ENCODE peak calls at places on chromosomes 3 and 15, in six cellular contexts. J, D, Q, M, C and R are unnamed samples.
A peak's percentile ranks its signal among the peaks of the same experiment; 100 is the strongest.

GRCh38 chr3:42497009-42497731 is 5.3 kb upstream of the VIPR1 start:
- DNase-seq in D (no peak), Q (peak; percentile 1), C (no peak), M (peak; percentile 22), J (peak; percentile 5), R (no peak)

GRCh38 chr3:97658670-97659285 is 105.8 kb upstream of the ARL6 start:
- DNase-seq in J (no peak), Q (no peak), D (no peak), C (no peak), M (no peak), R (no peak)

GRCh38 chr3:170278632-170279031 is 56.4 kb downstream of the PRKCI start:
- DNase-seq in Q (no peak), J (no peak), D (no peak), M (no peak), C (no peak), R (no peak)

GRCh38 chr3:105353485-105354161 is 13.1 kb upstream of the ALCAM start:
- DNase-seq in Q (peak; percentile 33), C (peak; percentile 18), J (peak; percentile 27), D (no peak), M (no peak), R (no peak)

GRCh38 chr15:41284425-41285177 is 47.8 kb downstream of the OIP5 start:
- DNase-seq in C (peak; percentile 57), Q (peak; percentile 56), M (no peak), J (peak; percentile 52), D (no peak), R (no peak)

GRCh38 chr3:11689749-11690148 is 46.0 kb upstream of the VGLL4 start:
- DNase-seq in J (no peak), C (no peak), M (no peak), Q (no peak), D (no peak), R (no peak)

GRCh38 chr3:179410317-179410716 is 41.0 kb downstream of the GNB4 start:
- DNase-seq in J (no peak), D (no peak), M (no peak), C (no peak), Q (no peak), R (no peak)

GRCh38 chr3:182182531-182182968 is 470.8 kb downstream of the SOX2 start:
- DNase-seq in C (no peak), Q (no peak), D (no peak), M (no peak), J (no peak), R (no peak)

GRCh38 chr15:86044981-86045380 is 34.7 kb upstream of the AGBL1 start:
- DNase-seq in D (no peak), M (no peak), Q (no peak), C (no peak), J (no peak), R (no peak)

GRCh38 chr3:42690191-42690590 is 4.9 kb downstream of the KLHL40 start:
- DNase-seq in C (no peak), D (no peak), Q (no peak), J (no peak), M (no peak), R (no peak)

GRCh38 chr15:43253431-43254403 is 13.0 kb downstream of the TGM5 start:
- DNase-seq in J (no peak), M (peak; percentile 56), D (no peak), C (peak; percentile 44), Q (peak; percentile 41), R (peak; percentile 79)

GRCh38 chr3:57120803-57121174 is 44.4 kb downstream of the IL17RD start:
- DNase-seq in J (no peak), M (no peak), C (peak; percentile 7), D (no peak), Q (no peak), R (no peak)

GRCh38 chr3:139574026-139574947 is 34.7 kb upstream of the RBP1 start:
- DNase-seq in D (no peak), J (peak; percentile 33), M (peak; percentile 38), Q (peak; percentile 59), C (peak; percentile 58), R (no peak)

GRCh38 chr15:90762109-90762508 is 45.0 kb downstream of the BLM start:
- DNase-seq in D (no peak), M (peak; percentile 34), C (peak; percentile 31), Q (peak; percentile 77), J (peak; percentile 49), R (no peak)

GRCh38 chr3:16807441-16807840 is 77.3 kb upstream of the PLCL2 start:
- DNase-seq in J (no peak), Q (no peak), M (no peak), D (no peak), C (no peak), R (no peak)

GRCh38 chr3:153166206-153166605 is 4.2 kb downstream of the RAP2B start:
- DNase-seq in D (no peak), J (no peak), C (no peak), Q (no peak), M (no peak), R (no peak)

GRCh38 chr15:63514533-63514943 is 10.1 kb downstream of the USP3 start:
- DNase-seq in M (no peak), D (no peak), Q (peak; percentile 62), J (no peak), C (no peak), R (no peak)

GRCh38 chr3:196793224-196793623 is 53.6 kb downstream of the PAK2 start:
- DNase-seq in C (no peak), D (no peak), J (no peak), M (no peak), Q (no peak), R (peak; percentile 69)

GRCh38 chr3:47781326-47781684 is 388 bp downstream of the SMARCC1 start:
- DNase-seq in D (no peak), M (peak; percentile 63), C (peak; percentile 76), Q (peak; percentile 51), J (peak; percentile 76), R (peak; percentile 30)

GRCh38 chr15:79164465-79164864 is 73.9 kb upstream of the RASGRF1 start:
- DNase-seq in C (no peak), D (no peak), M (no peak), J (no peak), Q (no peak), R (no peak)

DNA sequence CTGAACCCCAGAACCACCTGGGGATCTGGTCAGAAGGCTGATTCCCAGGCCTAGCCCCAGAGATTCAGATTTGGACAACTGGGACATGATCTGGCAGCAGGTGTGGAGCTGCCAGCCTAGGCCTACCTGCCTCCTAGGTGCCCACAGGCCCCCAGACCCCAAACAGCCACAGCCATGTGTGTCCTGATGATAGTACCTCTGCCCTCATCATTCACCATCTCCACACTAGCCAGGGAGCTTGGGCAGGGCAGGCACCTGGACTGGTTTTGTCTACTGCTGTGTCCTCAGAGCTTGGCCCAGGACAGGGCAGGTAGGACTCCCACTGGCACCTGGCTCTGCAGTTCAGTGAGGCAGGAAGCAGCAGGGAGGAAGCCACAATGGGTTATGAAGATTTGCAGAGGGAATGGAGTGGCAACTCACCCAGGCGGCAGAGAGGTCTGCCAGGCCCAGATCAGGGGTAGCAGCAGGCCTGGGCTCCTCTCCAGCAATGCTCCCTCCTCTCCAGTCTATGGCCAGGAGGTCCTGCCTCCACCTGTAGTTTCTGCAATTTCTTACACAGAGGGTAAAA is 34.8 kb downstream of the HMCES start:
- DNase-seq in M (no peak), J (no peak), D (no peak), Q (peak; percentile 25), C (no peak), R (no peak)
- TF ChIP-seq POLR2A in M (no peak), J (no peak), D (no peak), Q (peak; percentile 28), C (no peak), R (peak; percentile 21)

DNA sequence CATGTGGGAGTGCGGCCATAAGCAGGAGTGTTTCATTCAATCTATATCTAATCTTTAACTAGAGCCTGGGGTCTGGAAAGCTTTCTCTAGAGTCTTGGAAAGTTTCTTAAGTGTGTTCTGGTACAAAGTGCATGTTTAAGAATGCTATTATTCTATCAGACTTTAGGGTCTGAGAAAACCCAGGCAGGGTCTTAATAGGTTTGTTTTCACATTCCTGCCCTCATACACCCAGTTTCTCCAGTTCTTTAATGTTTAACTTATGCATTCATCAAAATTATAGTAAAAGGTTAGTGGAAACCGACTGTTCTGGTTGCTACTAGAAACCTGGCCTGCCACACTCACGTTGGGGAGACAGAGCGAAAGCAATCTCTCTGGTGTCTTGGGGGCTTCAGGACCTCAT is 102.9 kb upstream of the WDR72 start:
- DNase-seq in M (no peak), D (no peak), J (no peak), C (no peak), Q (no peak), R (no peak)
- TF ChIP-seq POLR2A in M (no peak), D (no peak), J (no peak), C (no peak), Q (no peak), R (no peak)

GRCh38 chr15:35867371-35867770 is 321.4 kb upstream of the DPH6 start:
- DNase-seq in C (no peak), Q (no peak), J (no peak), M (no peak), D (no peak), R (no peak)

GRCh38 chr15:35858707-35859106 is 312.7 kb upstream of the DPH6 start:
- DNase-seq in Q (no peak), D (no peak), C (no peak), J (no peak), M (no peak), R (no peak)

GRCh38 chr15:35857812-35858211 is 311.8 kb upstream of the DPH6 start:
- DNase-seq in Q (no peak), M (no peak), C (no peak), D (no peak), J (no peak), R (no peak)

DNA sequence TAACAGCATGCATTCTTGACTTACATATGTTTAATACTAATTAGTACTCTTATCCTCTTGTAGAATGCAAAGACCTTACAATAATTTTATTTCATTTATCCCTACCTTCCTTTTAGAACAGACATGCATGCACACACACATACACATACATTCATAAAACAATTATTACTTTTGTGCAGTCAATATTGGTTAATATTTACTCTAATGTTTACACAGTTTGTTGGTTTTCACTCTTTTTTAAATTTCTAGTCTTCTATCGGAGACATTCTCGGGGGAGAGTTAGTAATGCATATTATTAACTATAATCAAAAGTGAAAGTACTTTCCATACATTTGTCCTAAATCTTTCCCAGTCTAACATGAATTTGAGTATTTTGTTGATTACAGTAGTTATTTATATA is 317.7 kb upstream of the DPH6 start:
- DNase-seq in M (no peak), J (no peak), C (no peak), D (no peak), Q (no peak), R (no peak)
- TF ChIP-seq POLR2A in M (no peak), J (no peak), C (no peak), D (no peak), Q (no peak), R (no peak)

DNA sequence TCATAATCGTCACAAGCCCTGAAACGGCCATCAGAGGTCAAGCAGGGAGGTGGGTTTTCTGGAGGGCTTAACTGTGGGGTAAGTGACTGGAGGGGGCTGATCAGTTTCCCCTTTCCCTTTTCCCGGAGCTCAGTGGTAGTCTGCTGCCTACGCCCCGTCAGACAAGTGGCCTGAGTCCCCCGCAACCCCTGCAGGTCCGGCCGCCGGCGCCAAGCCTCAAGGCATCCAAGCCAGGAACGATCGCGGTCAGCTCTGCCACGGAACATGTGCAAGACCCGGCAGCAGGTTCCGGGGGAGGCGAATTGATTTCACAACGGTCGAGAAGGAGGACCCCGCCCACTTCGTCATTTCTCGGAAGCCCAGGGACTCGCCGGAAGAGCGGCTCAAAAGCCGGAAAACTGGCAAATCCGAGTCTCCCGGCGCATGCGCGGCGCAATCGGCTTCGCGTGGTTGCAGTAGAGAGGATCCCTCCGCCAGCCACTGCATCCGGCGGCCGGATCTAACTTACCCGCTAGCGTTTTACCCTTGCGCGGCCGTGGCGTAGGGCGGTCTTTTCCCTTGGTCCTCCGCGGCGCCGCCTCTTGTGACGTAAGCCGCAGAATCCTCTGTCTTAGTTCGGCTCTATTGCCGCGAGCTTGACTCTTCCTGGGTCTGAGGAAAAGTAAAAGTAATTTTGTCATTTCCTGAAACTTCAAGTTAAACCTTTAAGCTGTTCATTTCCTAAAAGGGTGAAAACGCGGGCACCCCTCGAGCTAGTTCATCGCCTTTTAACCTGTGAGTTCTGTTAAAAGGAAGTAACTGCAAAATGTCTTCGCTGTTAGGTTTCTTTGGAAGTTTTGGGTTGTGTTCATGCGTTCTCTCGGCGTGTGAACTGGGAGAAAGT is 14.9 kb upstream of the CCNL1 start:
- DNase-seq in C (peak; percentile 99), Q (peak; percentile 100), D (peak; percentile 94), J (peak; percentile 98), M (peak; percentile 99), R (peak; percentile 90)
- TF ChIP-seq POLR2A in C (peak; percentile 50), Q (peak; percentile 100), D (peak; percentile 96), J (peak; percentile 99), M (peak; percentile 93), R (peak; percentile 94)